ENCODE peak calls at places on chromosomes 7 and 10, in five cellular contexts. G is NT2/D1, Y is GM12878, X is H1, P is HepG2. C is an unnamed sample.

GRCh38 chr10:71835671-71836593 is 15.1 kb downstream of the PSAP start:
- DNase-seq in G (no peak), Y (peak), X (no peak), P (peak), C (no peak)

GRCh38 chr10:48770558-48771089 is 86.0 kb downstream of the WDFY4 start:
- DNase-seq in X (no peak), G (no peak), P (no peak), Y (no peak), C (no peak)

GRCh38 chr7:155506854-155507337 is 39.5 kb downstream of the CNPY1 start:
- DNase-seq in Y (no peak), P (no peak), G (no peak), X (no peak), C (peak)

GRCh38 chr7:10343108-10343507 is 630.6 kb upstream of the PHF14 start:
- DNase-seq in X (no peak), Y (no peak), P (no peak), G (no peak), C (no peak)

GRCh38 chr10:9895406-9895805 is 1122.3 kb upstream of the CELF2 start:
- DNase-seq in P (no peak), X (no peak), Y (no peak), G (no peak), C (no peak)

GRCh38 chr10:79079490-79080355 is 11.0 kb downstream of the ZMIZ1 start:
- DNase-seq in G (no peak), P (no peak), X (no peak), Y (no peak), C (no peak)

GRCh38 chr7:50562126-50562525 is 3.1 kb downstream of the DDC start:
- DNase-seq in G (no peak), X (no peak), Y (no peak), P (no peak), C (no peak)

GRCh38 chr7:100476903-100477870 is 1.8 kb downstream of the TSC22D4 start:
- DNase-seq in P (no peak), X (peak), Y (no peak), G (no peak), C (no peak)

GRCh38 chr10:78062296-78062695 is 28.6 kb downstream of the RPS24 start:
- DNase-seq in X (no peak), G (no peak), Y (no peak), P (no peak), C (no peak)

GRCh38 chr7:130732980-130733865 is 784 bp downstream of the KLF14 start:
- DNase-seq in G (no peak), Y (no peak), X (peak), P (no peak), C (no peak)

GRCh38 chr10:74332398-74332797 is 181.4 kb downstream of the ADK start:
- DNase-seq in Y (no peak), P (no peak), G (no peak), X (no peak), C (no peak)

GRCh38 chr10:17665742-17666141 is 21.8 kb downstream of the STAM start:
- DNase-seq in X (no peak), Y (no peak), G (no peak), P (peak), C (no peak)

GRCh38 chr7:95867309-95867708 is 95.0 kb downstream of the DYNC1I1 start:
- DNase-seq in X (no peak), Y (no peak), P (no peak), G (no peak), C (no peak)

GRCh38 chr10:72322280-72323058 is 32.2 kb downstream of the DNAJB12 start:
- DNase-seq in X (no peak), P (no peak), G (no peak), Y (no peak), C (no peak)

GRCh38 chr10:3886191-3886590 is 101.2 kb upstream of the KLF6 start:
- DNase-seq in X (peak), Y (no peak), G (no peak), P (no peak), C (peak)

GRCh38 chr10:3886666-3887251 is 101.8 kb upstream of the KLF6 start:
- DNase-seq in X (no peak), G (no peak), Y (no peak), P (peak), C (no peak)

GRCh38 chr10:3887885-3888476 is 103.0 kb upstream of the KLF6 start:
- DNase-seq in P (no peak), G (peak), X (no peak), Y (peak), C (no peak)

GRCh38 chr10:3889961-3890522 is 105.0 kb upstream of the KLF6 start:
- DNase-seq in Y (no peak), G (peak), X (no peak), P (peak), C (no peak)

GRCh38 chr10:3887404-3887803 is 102.4 kb upstream of the KLF6 start:
- DNase-seq in X (no peak), G (no peak), Y (no peak), P (no peak), C (no peak)
- TF ChIP-seq SUZ12 in X (no peak), G (no peak), Y (no peak), P (no peak), C (no peak)

DNA sequence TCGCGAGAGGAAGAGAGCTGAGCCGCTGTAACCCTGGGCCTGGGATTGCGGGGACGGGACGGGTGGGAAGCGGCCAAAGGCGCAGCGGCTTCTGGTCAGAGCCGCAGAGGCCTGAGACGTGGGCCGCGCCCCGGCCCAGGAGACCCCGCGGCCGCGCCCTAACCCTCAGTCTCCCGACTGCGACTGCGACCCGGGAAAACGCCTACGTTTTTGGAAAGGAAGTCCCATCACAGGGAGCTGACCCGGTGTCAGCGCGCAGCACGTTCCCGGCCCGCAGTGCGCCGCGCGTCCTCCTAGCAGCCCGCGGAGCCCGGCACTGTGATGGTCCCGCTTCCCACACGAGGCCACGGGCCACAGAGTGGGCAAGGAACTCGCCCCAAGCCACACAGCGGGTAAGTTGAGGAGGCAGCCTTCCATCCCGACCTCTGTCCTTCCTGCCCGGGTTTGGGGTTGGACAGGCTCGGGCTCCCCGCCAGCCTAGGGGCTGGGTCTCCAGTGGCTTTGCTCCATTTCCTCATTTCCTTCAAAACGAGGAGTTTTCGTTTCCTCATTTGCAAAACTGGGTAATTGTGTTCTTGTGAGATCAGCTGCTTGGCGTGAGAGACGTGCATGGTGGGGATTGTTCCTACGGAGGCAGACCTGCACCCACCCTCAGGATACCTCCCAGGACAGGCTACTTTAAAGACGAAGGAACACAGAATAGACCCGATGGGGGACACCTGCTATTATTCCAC is 1.2 kb downstream of the GPNMB start:
- DNase-seq in X (peak), Y (no peak), P (no peak), G (no peak), C (no peak)
- TF ChIP-seq SUZ12 in X (peak), Y (no peak), P (no peak), G (no peak), C (no peak)

GRCh38 chr10:94066411-94066810 is 72.7 kb downstream of the PLCE1 start:
- DNase-seq in P (peak), G (no peak), Y (no peak), X (no peak), C (peak)
- TF ChIP-seq SUZ12 in P (no peak), G (no peak), Y (no peak), X (no peak), C (no peak)

GRCh38 chr10:52755297-52756062 is 17.1 kb downstream of the MBL2 start:
- DNase-seq in X (no peak), G (no peak), P (peak), Y (no peak), C (no peak)
- TF ChIP-seq SUZ12 in X (no peak), G (no peak), P (no peak), Y (no peak), C (no peak)

GRCh38 chr10:33901166-33901565 is 566.7 kb upstream of the NRP1 start:
- DNase-seq in G (no peak), P (no peak), Y (no peak), X (no peak), C (no peak)
- TF ChIP-seq SUZ12 in G (no peak), P (no peak), Y (no peak), X (no peak), C (no peak)

DNA sequence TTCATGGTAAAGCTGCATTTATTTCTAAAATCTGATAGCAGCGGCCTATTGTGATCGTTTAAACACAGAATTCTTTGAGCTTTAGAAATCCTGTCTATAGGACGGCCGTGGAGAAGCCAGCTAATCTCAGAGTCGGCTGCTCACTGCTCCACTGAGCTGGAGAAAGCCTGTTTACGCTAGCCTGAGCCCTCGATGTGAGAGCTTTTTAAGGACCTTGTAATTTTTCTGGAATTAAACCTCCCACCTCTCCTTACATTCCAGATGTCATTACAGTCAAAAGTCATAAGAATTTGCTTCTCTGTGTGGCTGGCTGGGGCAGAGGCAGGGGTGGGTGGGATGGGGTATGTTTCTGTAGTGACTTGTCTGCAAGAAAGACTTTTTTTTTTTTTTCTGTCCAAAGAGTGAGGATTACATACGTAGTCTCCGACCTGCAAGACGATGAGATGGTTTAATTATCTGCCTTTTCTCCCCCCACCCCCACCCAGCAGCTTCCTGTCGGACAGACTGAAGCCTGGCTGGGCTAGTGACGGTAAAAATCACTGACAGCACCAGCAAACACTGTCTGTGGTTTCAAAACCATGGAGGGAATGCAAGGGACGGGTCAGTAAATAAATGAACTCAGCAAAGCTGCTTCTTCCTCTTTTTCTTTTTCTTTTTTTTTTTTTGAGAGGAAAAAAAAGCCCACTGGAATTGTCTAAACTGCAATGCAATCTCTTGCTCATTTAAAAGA is 31.8 kb downstream of the TRIM8 start:
- DNase-seq in Y (no peak), P (peak), G (no peak), X (no peak), C (no peak)
- TF ChIP-seq SUZ12 in Y (no peak), P (no peak), G (no peak), X (no peak), C (no peak)

GRCh38 chr10:5446390-5446926 is 34.1 kb downstream of the NET1 start:
- DNase-seq in G (peak), X (peak), Y (no peak), P (peak), C (peak)

GRCh38 chr10:5449227-5449626 is 36.9 kb downstream of the NET1 start:
- DNase-seq in P (no peak), Y (no peak), G (no peak), X (no peak), C (no peak)

GRCh38 chr10:5448333-5449048 is 36.1 kb downstream of the NET1 start:
- DNase-seq in P (peak), G (no peak), Y (no peak), X (no peak), C (no peak)

GRCh38 chr10:5447071-5447470 is 34.7 kb downstream of the NET1 start:
- DNase-seq in G (no peak), Y (no peak), X (no peak), P (no peak), C (no peak)

DNA sequence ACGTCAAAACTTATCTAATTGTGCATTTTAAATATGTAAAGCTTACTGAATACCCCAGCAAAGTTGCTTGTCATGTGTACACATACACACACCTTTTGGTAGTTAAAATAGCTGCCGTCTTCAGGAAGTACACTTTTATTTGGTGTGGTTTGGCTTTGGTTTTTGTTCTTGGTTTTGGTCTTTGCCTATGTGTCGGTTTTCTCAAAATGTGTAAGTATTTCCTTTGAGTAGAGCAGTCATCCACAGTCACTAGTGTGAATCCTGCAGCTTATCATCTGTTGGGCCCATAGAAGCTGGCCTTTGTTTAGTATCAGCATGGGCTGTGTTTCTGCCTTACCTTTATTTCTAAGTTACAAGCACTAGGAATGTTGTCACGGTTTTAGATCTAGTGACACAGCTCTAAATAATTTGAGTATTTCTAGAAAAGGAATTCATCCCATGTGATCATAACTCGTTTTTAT is 35.3 kb downstream of the NET1 start:
- DNase-seq in G (no peak), X (no peak), Y (peak), P (no peak), C (no peak)
- TF ChIP-seq SUZ12 in G (no peak), X (no peak), Y (no peak), P (no peak), C (no peak)

GRCh38 chr10:61000769-61001730 is 57.1 kb upstream of the RHOBTB1 start:
- DNase-seq in G (peak), X (peak), Y (no peak), P (peak), C (peak)
- TF ChIP-seq SUZ12 in G (no peak), X (no peak), Y (no peak), P (no peak), C (no peak)

DNA sequence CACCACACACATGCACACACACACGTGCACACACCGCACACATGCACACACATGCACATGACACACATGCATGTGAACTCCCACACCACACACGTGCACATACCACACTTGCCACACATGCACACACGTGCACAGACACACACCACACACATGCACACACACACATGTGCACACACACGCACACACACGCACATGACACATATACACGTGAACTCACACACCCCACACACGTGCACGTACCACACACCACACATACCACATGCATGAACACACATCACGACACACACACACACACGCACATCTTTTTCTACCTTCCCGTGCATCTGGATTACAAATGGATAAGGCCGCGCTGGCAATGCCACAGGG is 319.6 kb downstream of the WDR37 start:
- DNase-seq in X (no peak), G (no peak), P (no peak), Y (no peak), C (no peak)
- TF ChIP-seq SUZ12 in X (no peak), G (no peak), P (no peak), Y (no peak), C (no peak)